ENCODE peak calls at places on chromosomes 2 and 18, in four cellular contexts. Y, O, Q and W are unnamed samples.

GRCh38 chr2:234679151-234679765 is 182.4 kb upstream of the ARL4C start:
- DNase-seq in Y (no peak), O (no peak), Q (no peak), W (no peak)

GRCh38 chr18:23321996-23322395 is 131.1 kb upstream of the RIOK3 start:
- DNase-seq in Y (no peak), O (no peak), Q (no peak), W (no peak)

GRCh38 chr2:106054880-106055655 is 139.0 kb downstream of the UXS1 start:
- DNase-seq in Y (no peak), O (no peak), Q (no peak), W (no peak)

GRCh38 chr2:168641636-168642035 is 160.8 kb upstream of the NOSTRIN start:
- DNase-seq in Y (no peak), O (no peak), Q (no peak), W (no peak)

GRCh38 chr2:173279528-173279868 is 75.2 kb upstream of the CDCA7 start:
- DNase-seq in Y (no peak), O (no peak), Q (no peak), W (no peak)

GRCh38 chr2:134261398-134262131 is 7.7 kb downstream of the MGAT5 start:
- DNase-seq in Y (no peak), O (no peak), Q (no peak), W (peak; percentile 10)

GRCh38 chr2:134258684-134259408 is 5.0 kb downstream of the MGAT5 start:
- DNase-seq in Y (no peak), O (no peak), Q (no peak), W (no peak)

GRCh38 chr2:78532762-78533399 is 492.6 kb upstream of the REG3G start:
- DNase-seq in Y (no peak), O (no peak), Q (no peak), W (no peak)

GRCh38 chr2:102130651-102130991 is 11.9 kb upstream of the IL1R1 start:
- DNase-seq in Y (no peak), O (no peak), Q (no peak), W (no peak)

GRCh38 chr2:190947711-190948251 is 66.2 kb downstream of the STAT1 start:
- DNase-seq in Y (no peak), O (no peak), Q (peak; percentile 35), W (peak; percentile 15)

GRCh38 chr2:19529663-19530062 is 171.2 kb upstream of the OSR1 start:
- DNase-seq in Y (no peak), O (no peak), Q (no peak), W (no peak)

GRCh38 chr2:162123806-162124758 is 28.0 kb downstream of the GCG start:
- DNase-seq in Y (no peak), O (no peak), Q (peak; percentile 73), W (no peak)

GRCh38 chr2:232859385-232859916 is 10.6 kb upstream of the SNORC start:
- DNase-seq in Y (no peak), O (no peak), Q (no peak), W (no peak)

GRCh38 chr18:1006965-1007364 is 102.3 kb downstream of the ADCYAP1 start:
- DNase-seq in Y (no peak), O (no peak), Q (no peak), W (no peak)

GRCh38 chr2:215507836-215508235 is 72.0 kb upstream of the FN1 start:
- DNase-seq in Y (no peak), O (no peak), Q (no peak), W (no peak)

GRCh38 chr18:65592419-65592818 is 158.4 kb upstream of the CDH7 start:
- DNase-seq in Y (no peak), O (no peak), Q (no peak), W (no peak)

GRCh38 chr2:217975626-217976025 is 27.2 kb downstream of the TNS1 start:
- DNase-seq in Y (peak; percentile 54), O (peak; percentile 13), Q (no peak), W (no peak)

GRCh38 chr2:60468390-60469085 is 84.9 kb downstream of the BCL11A start:
- DNase-seq in Y (no peak), O (no peak), Q (no peak), W (peak; percentile 63)

GRCh38 chr2:240626531-240627300 is 1.4 kb downstream of the GPR35 start:
- DNase-seq in Y (peak; percentile 66), O (peak; percentile 21), Q (peak; percentile 36), W (no peak)

GRCh38 chr2:18063826-18064485 is 185.5 kb downstream of the KCNS3 start:
- DNase-seq in Y (no peak), O (no peak), Q (no peak), W (no peak)

GRCh38 chr2:158214431-158214830 is 112.8 kb downstream of the UPP2 start:
- DNase-seq in Y (no peak), O (peak; percentile 28), Q (peak; percentile 72), W (no peak)

GRCh38 chr2:239630618-239631286 is 229.9 kb upstream of the HDAC4 start:
- DNase-seq in Y (no peak), O (no peak), Q (peak; percentile 18), W (peak; percentile 24)

GRCh38 chr2:199207011-199207410 is 250.7 kb downstream of the SATB2 start:
- DNase-seq in Y (no peak), O (no peak), Q (no peak), W (no peak)

GRCh38 chr2:230405824-230406223 is 10.2 kb upstream of the SP100 start:
- DNase-seq in Y (no peak), O (no peak), Q (no peak), W (no peak)

GRCh38 chr2:205772983-205773382 is 90.7 kb downstream of the NRP2 start:
- DNase-seq in Y (no peak), O (no peak), Q (peak; percentile 38), W (no peak)

GRCh38 chr2:9174771-9175441 is 31.7 kb upstream of the ASAP2 start:
- DNase-seq in Y (no peak), O (no peak), Q (peak; percentile 63), W (no peak)

GRCh38 chr2:235116885-235117492 is 165.2 kb downstream of the SH3BP4 start:
- DNase-seq in Y (no peak), O (no peak), Q (peak; percentile 79), W (no peak)

GRCh38 chr18:75433098-75433497 is 5.6 kb upstream of the SMIM21 start:
- DNase-seq in Y (no peak), O (no peak), Q (no peak), W (no peak)

GRCh38 chr2:135742307-135742838 is 718 bp downstream of the UBXN4 start:
- DNase-seq in Y (no peak), O (peak; percentile 25), Q (peak; percentile 59), W (peak; percentile 30)

GRCh38 chr18:28127763-28128737 is 48.9 kb downstream of the CDH2 start:
- DNase-seq in Y (no peak), O (no peak), Q (no peak), W (no peak)

GRCh38 chr18:42211201-42211600 is 256.2 kb downstream of the PIK3C3 start:
- DNase-seq in Y (no peak), O (no peak), Q (no peak), W (no peak)

GRCh38 chr2:226679389-226680057 is 120.1 kb downstream of the IRS1 start:
- DNase-seq in Y (no peak), O (no peak), Q (no peak), W (no peak)

GRCh38 chr2:213238753-213239591 is 45.3 kb upstream of the SPAG16 start:
- DNase-seq in Y (no peak), O (peak; percentile 34), Q (peak; percentile 85), W (peak; percentile 36)

GRCh38 chr2:64730551-64731305 is 77.0 kb upstream of the SERTAD2 start:
- DNase-seq in Y (peak; percentile 89), O (peak; percentile 86), Q (peak; percentile 58), W (peak; percentile 64)

GRCh38 chr2:46388873-46389272 is 90.5 kb upstream of the TMEM247 start:
- DNase-seq in Y (no peak), O (no peak), Q (no peak), W (no peak)

GRCh38 chr2:177658309-177658708 is 265.7 kb downstream of the AGPS start:
- DNase-seq in Y (no peak), O (no peak), Q (no peak), W (no peak)

GRCh38 chr2:6656633-6657032 is 209.1 kb downstream of the CMPK2 start:
- DNase-seq in Y (no peak), O (no peak), Q (no peak), W (no peak)

GRCh38 chr2:169073972-169074751 is 4.8 kb downstream of the DHRS9 start:
- DNase-seq in Y (no peak), O (no peak), Q (no peak), W (no peak)

GRCh38 chr18:72541871-72542690 is 2.1 kb downstream of the CBLN2 start:
- DNase-seq in Y (no peak), O (no peak), Q (peak; percentile 53), W (no peak)
- TF ChIP-seq CTCF in Y (no peak), O (no peak), Q (peak; percentile 47), W (no peak)

GRCh38 chr2:197851451-197851850 is 47.1 kb downstream of the PLCL1 start:
- DNase-seq in Y (no peak), O (no peak), Q (no peak), W (no peak)
- TF ChIP-seq CTCF in Y (no peak), O (no peak), Q (peak; percentile 17), W (peak; percentile 4)

GRCh38 chr2:71600572-71600971 is 147.2 kb downstream of the DYSF start:
- DNase-seq in Y (no peak), O (no peak), Q (no peak), W (no peak)

GRCh38 chr2:71597749-71598148 is 144.4 kb downstream of the DYSF start:
- DNase-seq in Y (no peak), O (no peak), Q (no peak), W (no peak)

GRCh38 chr2:71599038-71599437 is 145.7 kb downstream of the DYSF start:
- DNase-seq in Y (no peak), O (no peak), Q (no peak), W (no peak)

GRCh38 chr2:71599646-71600236 is 146.4 kb downstream of the DYSF start:
- DNase-seq in Y (no peak), O (no peak), Q (no peak), W (no peak)

GRCh38 chr2:71598526-71598925 is 145.2 kb downstream of the DYSF start:
- DNase-seq in Y (no peak), O (no peak), Q (no peak), W (no peak)
- TF ChIP-seq CTCF in Y (no peak), O (no peak), Q (no peak), W (no peak)

GRCh38 chr2:96527052-96527964 is 9.2 kb upstream of the ARID5A start:
- DNase-seq in Y (peak; percentile 69), O (no peak), Q (no peak), W (no peak)
- TF ChIP-seq CTCF in Y (no peak), O (no peak), Q (no peak), W (peak; percentile 44)

DNA sequence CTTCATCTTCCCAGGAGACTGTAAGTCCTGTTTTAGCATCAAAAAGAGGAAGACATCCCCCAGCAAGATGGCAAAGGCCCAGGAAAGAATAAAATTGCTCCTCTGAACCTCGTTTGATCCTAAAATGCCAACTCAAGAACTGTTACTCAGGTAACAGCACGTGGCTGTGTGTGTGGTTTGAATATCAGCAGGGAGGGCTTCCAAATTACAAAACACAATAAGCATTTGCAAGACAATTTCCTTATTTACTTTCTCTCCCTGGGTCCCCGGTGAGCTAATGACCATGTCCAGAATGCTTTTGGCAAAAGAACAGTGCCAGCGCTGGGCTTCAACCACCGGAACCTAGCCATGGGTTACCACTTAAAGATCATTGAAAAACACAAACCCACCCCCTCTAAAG is 163.6 kb downstream of the C1D start:
- DNase-seq in Y (no peak), O (no peak), Q (no peak), W (no peak)
- TF ChIP-seq CTCF in Y (no peak), O (no peak), Q (no peak), W (no peak)